ENCODE peak calls at places on chromosomes 6 and 20, in four cellular contexts. K is SK-N-SH, Z is K562, H is HepG2. N is an unnamed sample.

GRCh38 chr6:30752164-30752927 is 8.0 kb upstream of the IER3 start:
- DNase-seq in K (peak), H (no peak), Z (no peak), N (peak)

GRCh38 chr6:138161118-138161433 is 663 bp upstream of the ARFGEF3 start:
- DNase-seq in Z (no peak), K (no peak), H (no peak), N (no peak)

GRCh38 chr20:59349277-59349676 is 48.9 kb downstream of the EDN3 start:
- DNase-seq in H (no peak), Z (no peak), K (no peak), N (no peak)

GRCh38 chr6:46730918-46731461 is 4.2 kb downstream of the PLA2G7 start:
- DNase-seq in Z (no peak), H (no peak), K (no peak), N (no peak)

GRCh38 chr20:44398303-44398702 is 42.8 kb downstream of the HNF4A start:
- DNase-seq in K (no peak), H (no peak), Z (no peak), N (no peak)

GRCh38 chr6:47203266-47203967 is 106.3 kb downstream of the TNFRSF21 start:
- DNase-seq in H (no peak), Z (no peak), K (no peak), N (no peak)

GRCh38 chr6:34332255-34333198 is 59.9 kb downstream of the NUDT3 start:
- DNase-seq in K (no peak), H (no peak), Z (no peak), N (no peak)

GRCh38 chr6:111461860-111462259 is 21.2 kb downstream of the REV3L start:
- DNase-seq in Z (no peak), K (no peak), H (no peak), N (no peak)

GRCh38 chr20:47502271-47502730 is 614 bp downstream of the NCOA3 start:
- DNase-seq in H (no peak), Z (peak), K (no peak), N (no peak)

GRCh38 chr20:23237166-23237565 is 113.4 kb upstream of the NXT1 start:
- DNase-seq in K (no peak), Z (no peak), H (no peak), N (no peak)

GRCh38 chr20:46132705-46133120 is 14.6 kb downstream of the CD40 start:
- DNase-seq in Z (peak), K (peak), H (peak), N (peak)
- TF ChIP-seq ZBTB33 in Z (no peak), K (no peak), H (no peak), N (no peak)

DNA sequence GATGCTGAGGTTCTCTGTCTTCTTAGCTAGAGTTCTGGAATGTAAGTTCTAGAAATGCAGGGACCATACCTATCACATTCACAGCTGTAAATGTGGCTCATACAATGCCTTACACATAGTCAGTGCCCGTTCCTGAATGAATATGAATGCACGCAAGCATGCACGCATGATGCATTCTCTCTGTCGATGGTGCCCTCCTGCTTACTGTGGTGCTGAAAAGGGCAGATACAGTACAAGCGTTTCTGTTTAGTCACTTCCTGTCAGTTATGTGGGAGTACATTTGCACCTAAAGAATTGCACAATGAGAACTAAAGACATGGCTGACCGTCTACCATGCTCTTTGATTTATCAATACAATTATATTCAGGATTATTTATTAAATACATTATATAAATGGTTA is 152.2 kb upstream of the SOX4 start:
- DNase-seq in Z (no peak), K (no peak), H (no peak), N (no peak)
- TF ChIP-seq ZBTB33 in Z (no peak), K (no peak), H (no peak), N (no peak)

DNA sequence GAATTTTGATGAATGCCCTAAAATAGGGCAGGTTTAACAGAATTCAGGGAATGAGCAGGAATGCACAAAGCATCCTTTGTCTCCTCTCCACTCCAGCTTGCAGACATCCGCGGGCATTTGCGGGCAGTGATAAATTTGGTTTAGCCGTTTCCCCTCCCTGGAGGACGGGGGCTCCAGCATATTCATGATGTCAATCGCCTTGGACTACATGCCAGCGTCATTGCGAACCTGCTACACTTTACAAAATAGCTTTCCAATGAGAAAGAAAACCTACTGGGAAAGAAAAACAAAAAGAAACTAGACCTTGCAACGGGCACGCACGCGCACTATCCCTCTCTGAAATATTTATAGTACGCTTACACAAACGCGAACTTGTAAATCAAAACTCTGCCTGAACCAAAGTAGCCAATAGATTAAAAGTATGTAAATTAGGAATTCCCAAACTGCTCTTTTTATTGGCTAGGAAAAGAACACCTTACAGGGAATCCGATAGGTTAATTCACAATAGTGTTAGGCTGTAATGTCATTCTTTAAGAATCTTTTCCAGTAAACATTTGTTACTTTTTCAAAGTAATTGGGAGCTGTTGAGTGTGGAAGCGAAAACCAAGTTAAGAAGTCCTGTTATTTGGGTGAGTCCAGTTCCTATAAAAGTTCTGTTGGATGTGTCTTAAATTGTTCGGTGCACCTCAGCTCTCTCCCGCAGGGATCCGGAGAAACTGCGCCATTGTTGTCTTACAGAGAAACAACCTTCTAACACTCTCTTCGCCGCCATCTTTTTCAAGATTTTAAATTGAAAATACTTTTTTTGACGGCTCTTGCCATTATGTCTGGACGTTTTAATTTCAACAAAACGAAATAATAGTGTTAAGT is 136.7 kb downstream of the HFE start:
- DNase-seq in Z (no peak), K (peak), H (peak), N (peak)
- TF ChIP-seq ZBTB33 in Z (peak), K (peak), H (no peak), N (no peak)

GRCh38 chr6:16512585-16513109 is 248.6 kb downstream of the ATXN1 start:
- DNase-seq in H (no peak), K (no peak), Z (no peak), N (no peak)

GRCh38 chr6:16508959-16509358 is 252.3 kb downstream of the ATXN1 start:
- DNase-seq in H (no peak), Z (no peak), K (no peak), N (no peak)

GRCh38 chr6:16510245-16510644 is 251.0 kb downstream of the ATXN1 start:
- DNase-seq in Z (no peak), K (no peak), H (no peak), N (no peak)

GRCh38 chr6:16511723-16512584 is 249.3 kb downstream of the ATXN1 start:
- DNase-seq in H (no peak), K (no peak), Z (no peak), N (peak)

GRCh38 chr6:16511048-16511660 is 250.1 kb downstream of the ATXN1 start:
- DNase-seq in Z (peak), K (peak), H (peak), N (no peak)
- TF ChIP-seq ZBTB33 in Z (no peak), K (no peak), H (no peak), N (no peak)

GRCh38 chr6:41732601-41733348 is 2.6 kb downstream of the TFEB start:
- DNase-seq in Z (no peak), K (no peak), H (no peak), N (no peak)
- TF ChIP-seq ZBTB33 in Z (no peak), K (no peak), H (no peak), N (no peak)

DNA sequence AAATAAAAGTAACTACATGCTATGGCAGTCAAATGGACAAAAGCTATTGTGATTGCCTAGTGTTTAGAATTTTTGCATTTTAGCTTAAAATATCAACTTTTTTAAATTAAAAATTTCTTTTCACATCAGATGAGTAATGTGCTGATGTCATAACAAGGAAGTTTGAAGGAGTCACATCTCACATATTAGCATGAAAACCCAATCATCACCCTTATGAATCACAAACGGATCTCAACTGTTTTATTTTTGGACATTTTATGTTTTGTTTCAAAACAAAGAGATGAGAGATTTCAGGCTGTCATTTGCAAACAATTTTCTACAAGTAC is 53.6 kb upstream of the TRERF1 start:
- DNase-seq in H (no peak), K (no peak), Z (no peak), N (no peak)
- TF ChIP-seq ZBTB33 in H (no peak), K (no peak), Z (no peak), N (no peak)

DNA sequence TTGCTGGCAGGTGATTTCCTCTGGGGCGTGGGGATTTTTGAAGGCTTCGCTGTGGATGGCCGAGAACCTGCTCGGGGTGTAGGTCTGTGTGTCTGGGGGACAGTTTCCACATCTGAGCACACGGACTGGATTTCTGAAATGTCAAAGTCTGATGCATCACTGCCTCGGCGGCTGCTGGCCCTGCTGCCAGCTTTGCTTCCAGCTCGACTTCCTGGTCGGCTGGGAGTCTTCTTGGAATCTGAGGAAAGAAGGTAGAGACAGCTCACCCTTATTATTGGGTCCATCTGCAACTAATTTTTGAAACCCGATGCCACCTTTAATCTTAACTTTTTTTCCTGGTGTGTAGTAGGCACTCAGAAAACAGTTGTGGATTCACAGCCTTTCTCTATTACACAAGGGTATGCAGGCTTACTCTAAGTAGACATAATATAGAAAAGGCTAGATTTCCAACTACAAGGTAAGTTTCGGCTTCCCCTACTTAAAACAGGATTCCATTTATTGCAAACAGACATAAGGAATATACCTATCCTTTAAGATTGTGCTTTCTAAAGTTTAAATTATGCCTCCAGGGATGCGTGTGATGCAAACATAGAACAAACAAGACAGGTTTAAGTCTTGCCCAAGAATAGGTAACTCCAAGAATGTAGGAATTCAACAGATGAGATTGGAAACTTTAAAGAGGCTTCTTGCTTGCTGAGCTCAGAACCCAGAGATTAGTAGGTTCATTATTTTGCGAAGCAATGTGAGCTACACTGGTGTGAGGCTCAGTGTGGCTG is 183.5 kb downstream of the DST start:
- DNase-seq in K (no peak), H (no peak), Z (no peak), N (no peak)
- TF ChIP-seq ZBTB33 in K (no peak), H (no peak), Z (no peak), N (no peak)

DNA sequence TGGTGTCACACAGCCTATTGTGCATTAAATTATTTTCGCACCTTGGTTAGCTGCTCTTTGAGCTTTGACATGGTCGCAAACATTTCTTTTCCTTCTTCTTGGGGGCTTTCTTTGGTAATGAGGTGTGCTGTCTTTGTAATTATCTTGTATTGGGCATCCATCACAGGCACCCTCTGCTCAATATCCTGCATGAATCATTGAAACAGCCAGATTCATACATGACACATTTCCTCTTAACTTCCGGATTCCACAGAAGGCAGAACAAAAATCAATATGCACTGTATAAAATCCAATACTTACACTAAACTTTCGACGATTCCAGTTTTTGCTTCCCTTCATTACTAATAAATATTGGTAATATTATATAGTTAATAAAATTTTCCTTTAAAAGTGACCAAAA is 175.6 kb downstream of the SYNE1 start:
- DNase-seq in K (no peak), Z (no peak), H (no peak), N (no peak)
- TF ChIP-seq ZBTB33 in K (no peak), Z (no peak), H (no peak), N (no peak)

DNA sequence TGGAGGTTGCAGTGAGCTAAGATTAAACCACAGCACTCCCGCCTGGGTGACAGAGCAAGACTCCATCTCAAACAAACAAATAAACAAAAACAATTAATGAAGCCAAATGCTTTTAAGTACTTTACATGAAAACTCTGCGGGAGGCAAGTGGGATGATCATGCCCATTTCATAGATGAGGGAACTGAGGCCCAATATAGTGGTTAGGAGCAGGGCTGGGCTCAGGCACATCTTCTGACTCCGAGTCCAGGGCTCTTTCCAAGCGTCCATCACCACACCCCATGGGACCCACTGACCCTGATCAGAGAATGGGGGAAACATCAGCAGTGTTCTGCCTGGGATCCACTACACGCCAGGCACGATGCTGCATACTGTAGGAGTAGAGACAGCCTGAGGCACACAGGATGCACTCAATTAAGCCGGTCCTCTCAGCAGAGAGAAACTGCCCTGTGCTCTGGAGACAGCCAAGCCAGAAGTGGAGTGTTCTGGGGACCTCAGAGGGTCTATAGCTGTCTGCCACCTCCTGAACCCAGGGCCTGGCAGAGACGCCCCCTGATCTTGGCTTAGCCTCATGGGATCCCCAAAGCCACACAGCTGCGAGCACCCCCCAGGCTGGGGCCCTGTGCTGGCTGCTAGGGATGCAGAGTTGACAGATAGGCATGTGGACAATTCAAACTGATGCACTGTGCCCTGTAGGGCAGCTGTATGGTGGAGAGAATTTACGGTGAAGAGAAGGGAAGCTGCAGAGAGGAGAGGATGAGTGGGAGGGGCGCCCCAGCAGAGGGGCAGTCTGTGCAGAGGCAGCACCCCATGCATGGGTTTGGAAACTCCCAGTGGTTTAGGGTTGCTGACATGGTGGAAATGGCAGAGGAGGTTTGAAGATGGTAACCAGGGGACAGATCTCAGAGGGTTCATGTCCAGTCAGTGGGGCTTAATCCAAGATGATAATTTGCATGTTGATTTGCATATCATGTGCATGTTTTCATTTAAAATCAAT is 13.7 kb downstream of the TTBK1 start:
- DNase-seq in K (no peak), H (no peak), Z (no peak), N (no peak)
- TF ChIP-seq ZBTB33 in K (no peak), H (no peak), Z (no peak), N (no peak)